ENCODE peak calls at places on chromosomes 4 and X, in four cellular contexts. O, Y, H and I are unnamed samples.

GRCh38 chr4:159131564-159131963 is 28.7 kb downstream of the RAPGEF2 start:
- DNase-seq in O (no peak), H (no peak), Y (no peak), I (no peak)

GRCh38 chr4:72112514-72113156 is 80.8 kb downstream of the NPFFR2 start:
- DNase-seq in Y (peak; percentile 87), O (peak; percentile 98), H (peak; percentile 82), I (peak; percentile 81)

GRCh38 chrX:11899091-11899490 is 141.1 kb downstream of the MSL3 start:
- DNase-seq in H (peak; percentile 67), O (peak; percentile 82), Y (peak; percentile 75), I (peak; percentile 50)

GRCh38 chr4:8410641-8411271 is 29.8 kb downstream of the ACOX3 start:
- DNase-seq in Y (peak; percentile 40), O (peak; percentile 33), H (no peak), I (no peak)

GRCh38 chr4:2340272-2341061 is 78.0 kb downstream of the ZFYVE28 start:
- DNase-seq in Y (no peak), O (no peak), H (no peak), I (no peak)

GRCh38 chrX:71095033-71095432 is 618 bp upstream of the FOXO4 start:
- DNase-seq in O (no peak), H (no peak), Y (no peak), I (no peak)

GRCh38 chrX:18542897-18543296 is 117.5 kb downstream of the CDKL5 start:
- DNase-seq in Y (no peak), H (no peak), O (no peak), I (no peak)

GRCh38 chr4:121370729-121371325 is 10.0 kb downstream of the QRFPR start:
- DNase-seq in H (no peak), Y (peak; percentile 14), O (peak; percentile 28), I (no peak)

GRCh38 chrX:44898411-44899221 is 25.6 kb downstream of the KDM6A start:
- DNase-seq in H (peak; percentile 46), O (peak; percentile 33), Y (peak; percentile 50), I (no peak)

GRCh38 chr4:61254406-61254805 is 54.3 kb downstream of the ADGRL3 start:
- DNase-seq in Y (no peak), O (peak; percentile 82), H (no peak), I (peak; percentile 23)

GRCh38 chr4:70627620-70628019 is 924 bp upstream of the ENAM start:
- DNase-seq in Y (no peak), O (no peak), H (no peak), I (no peak)

GRCh38 chrX:96551320-96551872 is 133.2 kb upstream of the DIAPH2 start:
- DNase-seq in Y (no peak), O (no peak), H (no peak), I (no peak)

GRCh38 chrX:67295924-67296323 is 247.9 kb upstream of the AR start:
- DNase-seq in Y (no peak), O (no peak), H (no peak), I (no peak)

GRCh38 chrX:52574416-52575275 is 57.8 kb upstream of the XAGE1B start:
- DNase-seq in H (peak; percentile 29), Y (peak; percentile 53), O (peak; percentile 46), I (no peak)

GRCh38 chr4:124640037-124640730 is 72.3 kb downstream of the ANKRD50 start:
- DNase-seq in H (peak; percentile 82), O (peak; percentile 88), Y (peak; percentile 88), I (peak; percentile 44)

GRCh38 chr4:127685292-127685691 is 44.9 kb upstream of the SLC25A31 start:
- DNase-seq in O (peak; percentile 74), H (peak; percentile 46), Y (peak; percentile 61), I (no peak)

GRCh38 chr4:87947381-87948160 is 27.9 kb upstream of the SPP1 start:
- DNase-seq in Y (no peak), H (peak; percentile 6), O (no peak), I (no peak)

GRCh38 chr4:3771932-3772495 is 5.8 kb downstream of the ADRA2C start:
- DNase-seq in O (no peak), Y (no peak), H (no peak), I (no peak)

GRCh38 chr4:129014566-129015509 is 78.5 kb downstream of the SCLT1 start:
- DNase-seq in Y (peak; percentile 45), H (peak; percentile 22), O (no peak), I (no peak)

GRCh38 chr4:91288702-91289311 is 1015.0 kb upstream of the GRID2 start:
- DNase-seq in O (no peak), Y (no peak), H (no peak), I (no peak)

GRCh38 chr4:186807809-186808634 is 84.4 kb upstream of the FAT1 start:
- DNase-seq in Y (peak; percentile 95), O (no peak), H (peak; percentile 95), I (no peak)

GRCh38 chr4:161360982-161361381 is 802.8 kb downstream of the FSTL5 start:
- DNase-seq in O (no peak), Y (no peak), H (no peak), I (no peak)

GRCh38 chr4:23855912-23856605 is 33.8 kb downstream of the PPARGC1A start:
- DNase-seq in Y (peak; percentile 79), O (peak; percentile 50), H (peak; percentile 70), I (no peak)

GRCh38 chr4:77821775-77822174 is 2.6 kb upstream of the CNOT6L start:
- DNase-seq in H (no peak), Y (no peak), O (no peak), I (no peak)

GRCh38 chrX:110125435-110125834 is 122.5 kb downstream of the TMEM164 start:
- DNase-seq in Y (peak; percentile 5), H (no peak), O (no peak), I (no peak)

GRCh38 chrX:10177620-10178019 is 20.8 kb downstream of the CLCN4 start:
- DNase-seq in O (no peak), H (peak; percentile 31), Y (peak; percentile 30), I (no peak)

GRCh38 chrX:119880076-119880475 is 8.4 kb downstream of the NDUFA1 start:
- DNase-seq in Y (no peak), H (no peak), O (no peak), I (no peak)

GRCh38 chrX:56588397-56589188 is 25.2 kb downstream of the UBQLN2 start:
- DNase-seq in H (no peak), O (peak; percentile 27), Y (no peak), I (no peak)

GRCh38 chrX:122113376-122113775 is 1066.0 kb downstream of the GLUD2 start:
- DNase-seq in H (no peak), Y (no peak), O (no peak), I (no peak)

GRCh38 chrX:32483534-32484136 is 727.7 kb downstream of the DMD start:
- DNase-seq in H (no peak), Y (no peak), O (no peak), I (no peak)

DNA sequence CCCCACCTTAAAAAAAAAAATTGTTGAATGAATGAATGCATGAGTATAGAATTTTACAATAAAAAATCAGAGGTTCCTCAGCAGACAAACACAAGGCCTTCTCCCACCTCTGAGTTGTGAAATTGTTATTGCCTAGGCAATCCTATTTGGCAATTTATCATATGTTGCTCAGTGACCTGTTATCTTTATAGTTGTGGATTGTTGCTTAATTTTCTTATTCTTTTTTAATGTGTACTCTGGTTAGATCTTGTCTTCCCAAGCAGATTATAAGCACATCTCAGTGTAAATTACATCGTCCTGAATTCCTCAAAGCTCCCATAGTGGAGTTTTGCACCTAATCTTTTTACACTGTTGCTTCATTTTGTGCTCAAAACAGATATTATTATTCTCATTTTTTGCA is 71.9 kb downstream of the RBM47 start:
- DNase-seq in H (no peak), O (no peak), Y (no peak), I (no peak)
- H3K79me2 ChIP-seq in H (no peaks in the 10 kb centered on the region), O (no peaks in the 10 kb centered on the region), Y (no peaks in the 10 kb centered on the region), I (no peaks in the 10 kb centered on the region)

GRCh38 chrX:2550288-2551020 is 49.7 kb upstream of the DHRSX start:
- DNase-seq in H (no peak), Y (no peak), O (no peak), I (no peak)

GRCh38 chrX:2552621-2553297 is 52.0 kb upstream of the DHRSX start:
- DNase-seq in H (no peak), O (peak; percentile 8), Y (peak; percentile 8), I (no peak)

GRCh38 chrX:2547746-2548145 is 47.0 kb upstream of the DHRSX start:
- DNase-seq in H (no peak), O (no peak), Y (no peak), I (no peak)

GRCh38 chrX:2548731-2549423 is 48.1 kb upstream of the DHRSX start:
- DNase-seq in H (no peak), O (no peak), Y (no peak), I (no peak)

DNA sequence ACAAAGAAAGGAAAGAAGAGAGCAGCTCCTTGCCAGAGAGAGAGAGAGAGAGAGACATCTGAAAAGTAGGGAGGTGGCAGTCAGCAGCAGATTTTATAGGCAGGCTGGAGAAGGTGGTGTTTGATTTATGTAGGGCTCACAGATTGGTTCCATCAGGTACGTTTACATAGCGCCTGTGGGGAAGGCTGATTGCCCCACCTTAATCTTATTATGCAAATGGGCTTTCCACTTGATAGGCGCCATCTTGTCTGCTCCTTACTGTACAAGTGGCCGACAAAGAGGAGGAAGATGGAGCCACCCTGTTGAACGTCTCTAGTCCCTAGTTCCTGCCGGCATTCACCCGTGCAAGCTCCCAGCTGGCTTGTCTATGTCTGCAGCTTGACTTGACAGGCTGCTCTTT is 49.1 kb upstream of the DHRSX start:
- DNase-seq in Y (no peak), H (no peak), O (no peak), I (no peak)
- H3K27ac ChIP-seq in Y (no peak overlapping the region), H (no peak overlapping the region), O (no peak overlapping the region), I (no peak overlapping the region)

DNA sequence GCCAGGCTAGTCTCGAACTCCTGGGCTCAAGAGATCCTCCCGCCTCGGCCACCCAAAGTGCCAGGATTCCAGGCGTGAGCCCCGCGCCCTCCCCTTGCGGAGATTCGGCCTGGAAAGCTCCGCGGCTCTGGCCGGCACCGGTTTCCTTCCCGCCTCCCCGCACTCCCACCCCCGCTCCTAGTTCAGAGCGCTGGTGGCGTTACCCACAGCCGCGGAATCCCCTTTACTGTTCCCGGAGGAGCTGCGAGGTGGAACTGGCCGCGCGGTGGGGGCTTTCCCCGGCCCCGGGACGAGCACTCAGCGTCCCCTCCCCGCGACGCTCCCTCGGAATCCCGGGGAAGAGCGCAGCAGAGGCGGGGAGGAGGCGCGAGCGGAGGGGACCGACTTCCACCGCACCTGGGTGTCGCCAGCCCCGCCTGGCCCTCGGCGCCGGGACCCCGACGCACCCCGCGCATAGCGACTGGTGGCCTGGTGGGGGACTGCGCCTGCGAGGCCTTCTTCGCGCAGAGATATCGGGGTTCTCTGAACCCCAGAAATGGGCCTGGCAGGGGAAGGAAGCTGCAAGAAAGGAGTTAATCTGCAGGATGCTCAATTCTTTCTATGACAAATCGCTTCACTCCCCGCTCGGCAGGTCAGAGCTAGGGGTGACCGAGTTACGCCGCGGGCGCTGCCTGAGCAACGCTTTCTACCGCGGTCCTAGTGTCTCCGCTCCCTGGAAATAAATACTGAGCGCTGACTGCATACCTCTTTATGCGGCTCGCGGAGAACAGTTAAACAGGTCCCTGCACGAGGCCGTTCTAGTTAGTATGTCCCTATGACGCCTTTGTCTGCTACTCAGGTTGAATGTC is 14.6 kb upstream of the SLC25A4 start:
- DNase-seq in H (peak; percentile 6), O (peak; percentile 20), Y (peak; percentile 19), I (no peak)
- TF ChIP-seq EZH2 in H (no peak), O (no peak), Y (no peak), I (no peak)

GRCh38 chr4:48250980-48251379 is 18.7 kb downstream of the TEC start:
- DNase-seq in Y (no peak), H (no peak), O (no peak), I (no peak)

GRCh38 chr4:48255959-48256342 is 13.7 kb downstream of the TEC start:
- DNase-seq in H (no peak), Y (no peak), O (no peak), I (no peak)

GRCh38 chr4:48252313-48252712 is 17.3 kb downstream of the TEC start:
- DNase-seq in H (no peak), Y (no peak), O (peak; percentile 19), I (no peak)

GRCh38 chr4:48255130-48255958 is 14.3 kb downstream of the TEC start:
- DNase-seq in O (no peak), Y (peak; percentile 12), H (no peak), I (no peak)

GRCh38 chr4:48254381-48255072 is 15.1 kb downstream of the TEC start:
- DNase-seq in Y (peak; percentile 98), O (peak; percentile 31), H (peak; percentile 97), I (no peak)
- H3K79me2 ChIP-seq in Y (no peaks in the 10 kb centered on the region), O (no peaks in the 10 kb centered on the region), H (no peaks in the 10 kb centered on the region), I (no peaks in the 10 kb centered on the region)